ENCODE peak calls at places on chromosomes 5 and 9, in ten cellular contexts. A is Calu3; P is T-helper 2 cell; C is GM18507; Y is LoVo; Q is stimulated activated CD8-positive, alpha-beta memory T cell treated with anti-CD3 and anti-CD28 coated beads, Interleukin-2, amount 100 ng/mL, for 48 hours; N is CD8-positive, alpha-beta memory T cell; I is caudate nucleus; G is NCI-H1105 treated with DMSO at 0.1 percent for 48 hours; X is posterior vena cava. U is an unnamed sample.

GRCh38 chr9:115400801-115401200 is 282.8 kb upstream of the TNC start:
- DNase-seq in G (no peak), C (no peak), A (no peak), Y (no peak), P (no peak), Q (no peak), X (no peak), I (no peak), N (no peak), U (no peak)

GRCh38 chr9:101354143-101354764 is 30.6 kb downstream of the BAAT start:
- DNase-seq in A (peak), Q (no peak), I (no peak), Y (peak), C (no peak), G (no peak), N (no peak), X (no peak), P (no peak), U (no peak)

GRCh38 chr5:143006511-143006910 is 236.3 kb downstream of the ARHGAP26 start:
- DNase-seq in G (no peak), A (no peak), X (no peak), C (no peak), N (no peak), P (no peak), Y (no peak), Q (no peak), I (no peak), U (no peak)

GRCh38 chr5:400282-401215 is 42.4 kb upstream of the EXOC3 start:
- DNase-seq in Q (no peak), C (no peak), X (peak), P (no peak), A (no peak), I (no peak), G (peak), N (no peak), Y (peak), U (no peak)

GRCh38 chr9:1878817-1879216 is 136.3 kb upstream of the SMARCA2 start:
- DNase-seq in A (no peak), X (no peak), C (no peak), Q (no peak), Y (no peak), P (no peak), N (no peak), G (no peak), I (no peak), U (no peak)

GRCh38 chr9:98146101-98146991 is 27.3 kb upstream of the TRIM14 start:
- DNase-seq in C (no peak), P (no peak), I (no peak), X (no peak), Y (peak), G (no peak), A (peak), N (no peak), Q (no peak), U (no peak)

GRCh38 chr9:4792054-4792571 is 631 bp upstream of the RCL1 start:
- DNase-seq in X (no peak), P (no peak), A (no peak), Y (no peak), C (no peak), G (no peak), I (no peak), N (no peak), Q (no peak), U (no peak)

GRCh38 chr5:168713051-168713450 is 133.9 kb upstream of the PANK3 start:
- DNase-seq in C (no peak), Q (no peak), P (no peak), N (no peak), I (no peak), A (no peak), X (peak), G (no peak), Y (no peak), U (no peak)

GRCh38 chr9:129489838-129490582 is 130.9 kb downstream of the C9orf50 start:
- DNase-seq in Y (no peak), G (no peak), N (peak), P (peak), Q (no peak), X (no peak), A (no peak), C (no peak), I (peak), U (peak)

GRCh38 chr5:6439588-6440550 is 8.8 kb upstream of the UBE2QL1 start:
- DNase-seq in Q (no peak), Y (peak), G (no peak), C (no peak), I (no peak), N (no peak), P (no peak), A (no peak), X (no peak), U (no peak)

GRCh38 chr9:24545847-24546522 is at the start of gene IZUMO3:
- DNase-seq in A (no peak), N (no peak), P (no peak), G (no peak), X (no peak), I (no peak), Y (no peak), C (no peak), Q (no peak), U (no peak)

GRCh38 chr9:115923903-115924668 is 229.5 kb upstream of the PAPPA start:
- DNase-seq in Y (no peak), N (no peak), A (no peak), P (no peak), I (no peak), X (no peak), G (no peak), C (no peak), Q (no peak), U (no peak)

GRCh38 chr9:130908129-130908877 is 11.7 kb upstream of the QRFP start:
- DNase-seq in Y (no peak), Q (no peak), G (no peak), X (no peak), P (no peak), N (no peak), A (no peak), C (no peak), I (no peak), U (no peak)

GRCh38 chr9:116635908-116636307 is 51.2 kb upstream of the TRIM32 start:
- DNase-seq in Q (no peak), P (no peak), C (no peak), G (no peak), I (no peak), X (no peak), N (no peak), Y (no peak), A (no peak), U (no peak)

U was measured in stimulated activated CD4-positive, alpha-beta T cell treated with anti-CD3 and anti-CD28 coated beads, Interleukin-15, amount 100 ng/mL, for 24 hours.